ENCODE peak calls at places on chromosomes 12 and 14, in four cellular contexts. Q is caudate nucleus, B is foreskin fibroblast, F is amniotic epithelial cell. Y is an unnamed sample.

GRCh38 chr12:116606397-116606796 is 47.2 kb downstream of the MAP1LC3B2 start:
- DNase-seq in Q (no peak), B (no peak), F (no peak), Y (no peak)

GRCh38 chr12:41442905-41443304 is 254.8 kb downstream of the PDZRN4 start:
- DNase-seq in B (no peak), F (peak), Q (no peak), Y (no peak)

GRCh38 chr12:100403446-100403845 is 46.6 kb downstream of the SLC17A8 start:
- DNase-seq in B (no peak), Q (no peak), F (peak), Y (peak)

GRCh38 chr12:63752283-63752682 is 27.4 kb upstream of the RXYLT1 start:
- DNase-seq in B (no peak), F (no peak), Q (no peak), Y (no peak)

GRCh38 chr14:91568626-91569025 is 58.5 kb upstream of the PPP4R3A start:
- DNase-seq in Q (no peak), B (no peak), F (no peak), Y (no peak)

GRCh38 chr12:120365675-120366340 is 3.2 kb downstream of the MSI1 start:
- DNase-seq in Q (peak), F (no peak), B (no peak), Y (no peak)

GRCh38 chr12:57554453-57554852 is 4.6 kb downstream of the KIF5A start:
- DNase-seq in F (no peak), B (no peak), Q (no peak), Y (no peak)

GRCh38 chr14:19878029-19878642 is 3.2 kb downstream of the OR4K2 start:
- DNase-seq in F (no peak), Q (no peak), B (no peak), Y (no peak)

GRCh38 chr12:94717112-94717511 is 66.8 kb upstream of the TMCC3 start:
- DNase-seq in Q (no peak), F (no peak), B (no peak), Y (no peak)

GRCh38 chr14:65421201-65421981 is 8.9 kb downstream of the FUT8 start:
- DNase-seq in Q (no peak), B (peak), F (peak), Y (peak)

GRCh38 chr12:113462880-113463745 is 8.6 kb downstream of the LHX5 start:
- DNase-seq in Q (no peak), F (no peak), B (no peak), Y (no peak)

GRCh38 chr14:101558739-101559240 is 2.5 kb upstream of the DIO3 start:
- DNase-seq in Q (no peak), F (no peak), B (no peak), Y (no peak)

GRCh38 chr12:115468087-115468510 is 784.1 kb upstream of the TBX3 start:
- DNase-seq in B (no peak), Q (no peak), F (peak), Y (peak)

GRCh38 chr14:51942971-51943370 is 46.4 kb upstream of the RTRAF start:
- DNase-seq in Q (no peak), F (no peak), B (no peak), Y (no peak)

GRCh38 chr14:94005324-94005723 is 8.2 kb downstream of the CCDC197 start:
- DNase-seq in B (no peak), F (no peak), Q (no peak), Y (no peak)

GRCh38 chr12:123962530-123962929 is 10.1 kb downstream of the CCDC92 start:
- DNase-seq in B (no peak), F (no peak), Q (no peak), Y (no peak)

GRCh38 chr14:23252006-23252405 is 14.3 kb downstream of the RNF212B start:
- DNase-seq in F (no peak), Q (no peak), B (no peak), Y (no peak)

GRCh38 chr12:79690606-79691298 is at the start of gene PAWR:
- DNase-seq in B (peak), Q (peak), F (peak), Y (peak)

GRCh38 chr12:34403706-34404376 is 381.5 kb downstream of the ALG10 start:
- DNase-seq in Q (no peak), B (no peak), F (no peak), Y (no peak)

GRCh38 chr14:75905505-75905904 is 76.3 kb downstream of the TGFB3 start:
- DNase-seq in F (peak), Q (no peak), B (peak), Y (peak)

GRCh38 chr14:102849522-102850379 is 72.5 kb downstream of the TRAF3 start:
- DNase-seq in Q (no peak), F (no peak), B (no peak), Y (no peak)

GRCh38 chr12:105570944-105571343 is 240.5 kb downstream of the C12orf75 start:
- DNase-seq in B (no peak), Q (no peak), F (no peak), Y (no peak)

GRCh38 chr14:30193056-30193455 is 265.4 kb upstream of the PRKD1 start:
- DNase-seq in Q (no peak), F (no peak), B (no peak), Y (no peak)

GRCh38 chr12:25135531-25136154 is 59.3 kb downstream of the DNAI7 start:
- DNase-seq in Q (no peak), B (no peak), F (peak), Y (no peak)

GRCh38 chr12:12720637-12721250 is 3.6 kb downstream of the CDKN1B start:
- DNase-seq in B (no peak), Q (no peak), F (no peak), Y (no peak)

GRCh38 chr14:103699901-103700752 is 15.1 kb downstream of the XRCC3 start:
- DNase-seq in Q (peak), B (no peak), F (no peak), Y (no peak)

GRCh38 chr14:51006781-51007211 is 62.5 kb upstream of the PYGL start:
- DNase-seq in B (peak), F (peak), Q (peak), Y (no peak)

GRCh38 chr14:81471062-81471461 is 62.6 kb downstream of the SEL1L start:
- DNase-seq in B (no peak), Q (no peak), F (no peak), Y (no peak)

GRCh38 chr12:124656214-124656516 is 88.8 kb upstream of the NCOR2 start:
- DNase-seq in Q (no peak), B (no peak), F (no peak), Y (no peak)

GRCh38 chr14:103724116-103724515 is 8.5 kb downstream of the ZFYVE21 start:
- DNase-seq in F (peak), Q (peak), B (no peak), Y (peak)

GRCh38 chr14:29892327-29892726 is 35.3 kb downstream of the PRKD1 start:
- DNase-seq in F (peak), B (no peak), Q (no peak), Y (no peak)

GRCh38 chr12:106310687-106311086 is 8.2 kb downstream of the TCP11L2 start:
- DNase-seq in F (no peak), Q (no peak), B (no peak), Y (no peak)

Y was measured in brain microvascular endothelial cell.